ENCODE peak calls at places on chromosomes 4 and X, in five cellular contexts. One of them, this sample, is unnamed.

GRCh38 chr4:54484361-54484760 is 173.4 kb upstream of the KIT start:
- DNase-seq in GM12865: no peak
- DNase-seq in fibroblast of pulmonary artery: no peak
- DNase-seq in AG10803: no peak
- DNase-seq in lower leg skin: no peak
- DNase-seq in this sample: no peak

GRCh38 chr4:129264008-129264657 is 168.2 kb downstream of the C4orf33 start:
- DNase-seq in GM12865: peak
- DNase-seq in fibroblast of pulmonary artery: no peak
- DNase-seq in AG10803: no peak
- DNase-seq in lower leg skin: no peak
- DNase-seq in this sample: no peak

GRCh38 chrX:115892787-115893671 is 277.5 kb upstream of the AGTR2 start:
- DNase-seq in GM12865: peak
- DNase-seq in fibroblast of pulmonary artery: peak
- DNase-seq in AG10803: no peak
- DNase-seq in lower leg skin: peak
- DNase-seq in this sample: peak

GRCh38 chr4:127995776-127996175 is 30.6 kb downstream of the ABHD18 start:
- DNase-seq in GM12865: no peak
- DNase-seq in fibroblast of pulmonary artery: no peak
- DNase-seq in AG10803: peak
- DNase-seq in lower leg skin: no peak
- DNase-seq in this sample: peak

GRCh38 chr4:106893903-106894302 is 142.2 kb downstream of the DKK2 start:
- DNase-seq in GM12865: no peak
- DNase-seq in fibroblast of pulmonary artery: no peak
- DNase-seq in AG10803: peak
- DNase-seq in lower leg skin: peak
- DNase-seq in this sample: no peak

GRCh38 chrX:25810202-25810601 is 327.9 kb upstream of the MAGEB18 start:
- DNase-seq in GM12865: no peak
- DNase-seq in fibroblast of pulmonary artery: peak
- DNase-seq in AG10803: no peak
- DNase-seq in lower leg skin: no peak
- DNase-seq in this sample: peak

GRCh38 chrX:94454606-94455005 is 780.6 kb downstream of the FAM133A start:
- DNase-seq in GM12865: no peak
- DNase-seq in fibroblast of pulmonary artery: no peak
- DNase-seq in AG10803: no peak
- DNase-seq in lower leg skin: no peak
- DNase-seq in this sample: no peak

GRCh38 chr4:801436-802124 is 24.3 kb downstream of the CPLX1 start:
- DNase-seq in GM12865: no peak
- DNase-seq in fibroblast of pulmonary artery: no peak
- DNase-seq in AG10803: no peak
- DNase-seq in lower leg skin: no peak
- DNase-seq in this sample: no peak

GRCh38 chrX:67520671-67521070 is 23.1 kb upstream of the AR start:
- DNase-seq in GM12865: no peak
- DNase-seq in fibroblast of pulmonary artery: no peak
- DNase-seq in AG10803: no peak
- DNase-seq in lower leg skin: no peak
- DNase-seq in this sample: no peak

GRCh38 chrX:55787727-55788126 is 70.2 kb downstream of the RRAGB start:
- DNase-seq in GM12865: no peak
- DNase-seq in fibroblast of pulmonary artery: no peak
- DNase-seq in AG10803: no peak
- DNase-seq in lower leg skin: no peak
- DNase-seq in this sample: no peak

GRCh38 chr4:153467154-153467896 is 1.2 kb downstream of the TMEM131L start:
- DNase-seq in GM12865: peak
- DNase-seq in fibroblast of pulmonary artery: no peak
- DNase-seq in AG10803: no peak
- DNase-seq in lower leg skin: no peak
- DNase-seq in this sample: no peak

GRCh38 chr4:6770581-6771228 is 11.8 kb upstream of the KIAA0232 start:
- DNase-seq in GM12865: no peak
- DNase-seq in fibroblast of pulmonary artery: no peak
- DNase-seq in AG10803: no peak
- DNase-seq in lower leg skin: no peak
- DNase-seq in this sample: no peak

GRCh38 chrX:42714981-42715688 is 62.8 kb downstream of the PPP1R2C start:
- DNase-seq in GM12865: no peak
- DNase-seq in fibroblast of pulmonary artery: no peak
- DNase-seq in AG10803: no peak
- DNase-seq in lower leg skin: no peak
- DNase-seq in this sample: no peak

GRCh38 chr4:9762823-9763475 is 18.5 kb upstream of the DRD5 start:
- DNase-seq in GM12865: peak
- DNase-seq in fibroblast of pulmonary artery: peak
- DNase-seq in AG10803: peak
- DNase-seq in lower leg skin: no peak
- DNase-seq in this sample: peak

GRCh38 chr4:72909461-72909860 is 160.1 kb downstream of the COX18 start:
- DNase-seq in GM12865: no peak
- DNase-seq in fibroblast of pulmonary artery: no peak
- DNase-seq in AG10803: peak
- DNase-seq in lower leg skin: no peak
- DNase-seq in this sample: peak

GRCh38 chrX:103356023-103356798 is at the start of gene TCEAL9:
- DNase-seq in GM12865: peak
- DNase-seq in fibroblast of pulmonary artery: peak
- DNase-seq in AG10803: peak
- DNase-seq in lower leg skin: no peak
- DNase-seq in this sample: peak

GRCh38 chrX:30304866-30305265 is 4.3 kb downstream of the NR0B1 start:
- DNase-seq in GM12865: no peak
- DNase-seq in fibroblast of pulmonary artery: no peak
- DNase-seq in AG10803: no peak
- DNase-seq in lower leg skin: no peak
- DNase-seq in this sample: no peak

GRCh38 chr4:108382751-108383150 is 214.0 kb upstream of the LEF1 start:
- DNase-seq in GM12865: no peak
- DNase-seq in fibroblast of pulmonary artery: no peak
- DNase-seq in AG10803: no peak
- DNase-seq in lower leg skin: no peak
- DNase-seq in this sample: no peak

GRCh38 chrX:141469469-141469868 is 115.1 kb downstream of the SPANXA1 start:
- DNase-seq in GM12865: no peak
- DNase-seq in fibroblast of pulmonary artery: peak
- DNase-seq in AG10803: no peak
- DNase-seq in lower leg skin: no peak
- DNase-seq in this sample: no peak

GRCh38 chr4:19309365-19309764 is 942.3 kb upstream of the SLIT2 start:
- DNase-seq in GM12865: no peak
- DNase-seq in fibroblast of pulmonary artery: peak
- DNase-seq in AG10803: peak
- DNase-seq in lower leg skin: no peak
- DNase-seq in this sample: peak
- TF ChIP-seq CTCF in GM12865: no peak
- TF ChIP-seq CTCF in fibroblast of pulmonary artery: peak
- TF ChIP-seq CTCF in AG10803: peak
- TF ChIP-seq CTCF in lower leg skin: no peak
- TF ChIP-seq CTCF in this sample: peak

GRCh38 chr4:2417196-2417764 is 1.2 kb downstream of the ZFYVE28 start:
- DNase-seq in GM12865: no peak
- DNase-seq in fibroblast of pulmonary artery: no peak
- DNase-seq in AG10803: no peak
- DNase-seq in lower leg skin: no peak
- DNase-seq in this sample: no peak

GRCh38 chr4:2417765-2418651 is at the start of gene ZFYVE28:
- DNase-seq in GM12865: no peak
- DNase-seq in fibroblast of pulmonary artery: peak
- DNase-seq in AG10803: peak
- DNase-seq in lower leg skin: peak
- DNase-seq in this sample: peak

GRCh38 chr4:2416564-2417195 is 1.8 kb downstream of the ZFYVE28 start:
- DNase-seq in GM12865: peak
- DNase-seq in fibroblast of pulmonary artery: peak
- DNase-seq in AG10803: peak
- DNase-seq in lower leg skin: no peak
- DNase-seq in this sample: no peak

GRCh38 chr4:2415213-2415612 is 3.2 kb downstream of the ZFYVE28 start:
- DNase-seq in GM12865: no peak
- DNase-seq in fibroblast of pulmonary artery: no peak
- DNase-seq in AG10803: no peak
- DNase-seq in lower leg skin: no peak
- DNase-seq in this sample: no peak

GRCh38 chr4:2415881-2416563 is 2.4 kb downstream of the ZFYVE28 start:
- DNase-seq in GM12865: no peak
- DNase-seq in fibroblast of pulmonary artery: no peak
- DNase-seq in AG10803: no peak
- DNase-seq in lower leg skin: no peak
- DNase-seq in this sample: no peak
- H3K4me3 ChIP-seq in GM12865: peak
- H3K4me3 ChIP-seq in fibroblast of pulmonary artery: peak
- H3K4me3 ChIP-seq in AG10803: peak
- H3K4me3 ChIP-seq in lower leg skin: no peak
- H3K4me3 ChIP-seq in this sample: peak

DNA sequence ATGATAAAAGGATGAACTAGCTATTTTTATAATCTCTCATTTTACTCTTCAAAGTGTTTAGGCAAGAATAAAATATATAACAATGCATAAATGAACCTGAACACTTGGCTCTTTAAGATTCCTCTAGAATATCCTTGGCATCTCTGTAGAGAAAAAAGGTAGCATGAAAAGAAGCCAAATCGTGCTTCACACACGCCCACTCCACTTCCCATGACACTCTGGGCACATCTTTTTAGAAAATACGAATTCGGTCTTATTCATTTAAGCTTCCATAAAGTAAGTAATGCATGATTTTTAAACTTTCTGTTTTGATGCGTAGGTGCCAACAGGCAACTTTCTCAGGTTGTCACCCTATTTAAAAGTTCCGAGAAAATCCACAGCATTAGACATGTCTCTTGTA is 73.6 kb upstream of the SORBS2 start:
- DNase-seq in GM12865: no peak
- DNase-seq in fibroblast of pulmonary artery: no peak
- DNase-seq in AG10803: no peak
- DNase-seq in lower leg skin: no peak
- DNase-seq in this sample: no peak
- TF ChIP-seq CTCF in GM12865: no peak
- TF ChIP-seq CTCF in fibroblast of pulmonary artery: no peak
- TF ChIP-seq CTCF in AG10803: no peak
- TF ChIP-seq CTCF in lower leg skin: no peak
- TF ChIP-seq CTCF in this sample: no peak

GRCh38 chrX:84363674-84364073 is 138.6 kb downstream of the HDX start:
- DNase-seq in GM12865: no peak
- DNase-seq in fibroblast of pulmonary artery: peak
- DNase-seq in AG10803: peak
- DNase-seq in lower leg skin: no peak
- DNase-seq in this sample: no peak
- H3K4me3 ChIP-seq in GM12865: no peak
- H3K4me3 ChIP-seq in fibroblast of pulmonary artery: peak
- H3K4me3 ChIP-seq in AG10803: peak
- H3K4me3 ChIP-seq in lower leg skin: no peak
- H3K4me3 ChIP-seq in this sample: no peak

DNA sequence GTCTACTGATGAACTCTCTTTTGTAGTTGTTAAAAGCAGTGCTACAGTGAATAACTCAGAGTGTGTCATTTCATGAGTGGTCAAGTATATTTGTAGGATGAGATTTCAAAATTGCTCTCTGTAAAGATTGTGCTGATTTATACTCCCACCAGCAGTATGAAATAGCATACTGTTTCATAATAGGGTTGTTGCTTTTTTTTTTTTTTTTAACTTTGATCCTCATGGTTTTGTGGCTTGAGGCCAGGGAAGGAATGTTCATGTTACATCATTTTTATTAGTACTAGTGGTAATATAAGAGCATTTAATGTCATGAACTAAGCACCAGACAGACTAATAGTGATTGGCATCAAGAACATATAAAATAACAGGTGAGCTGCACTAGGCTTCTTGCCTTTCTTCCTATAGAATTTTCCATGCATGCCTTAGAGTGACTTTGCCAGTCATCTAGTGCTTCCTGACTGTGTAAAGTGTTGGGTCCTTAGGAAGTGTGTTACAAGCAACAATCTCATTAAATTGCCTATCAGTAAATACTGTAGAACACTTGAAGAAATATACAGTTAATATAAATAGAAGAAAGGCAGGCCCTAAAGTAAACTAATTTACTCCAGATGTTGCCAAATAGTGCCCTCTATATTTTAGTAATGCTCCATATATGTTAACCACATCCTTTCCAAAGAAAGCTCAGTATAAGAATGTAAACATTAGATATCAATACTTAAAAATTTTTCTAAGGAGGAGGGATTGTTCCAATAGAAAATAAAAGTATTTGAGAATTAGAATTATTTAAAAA is 38.6 kb upstream of the MSMO1 start:
- DNase-seq in GM12865: no peak
- DNase-seq in fibroblast of pulmonary artery: peak
- DNase-seq in AG10803: peak
- DNase-seq in lower leg skin: no peak
- DNase-seq in this sample: peak
- TF ChIP-seq CTCF in GM12865: no peak
- TF ChIP-seq CTCF in fibroblast of pulmonary artery: no peak
- TF ChIP-seq CTCF in AG10803: no peak
- TF ChIP-seq CTCF in lower leg skin: no peak
- TF ChIP-seq CTCF in this sample: no peak

GRCh38 chr4:142813388-142813787 is 32.7 kb downstream of the INPP4B start:
- DNase-seq in GM12865: no peak
- DNase-seq in fibroblast of pulmonary artery: no peak
- DNase-seq in AG10803: no peak
- DNase-seq in lower leg skin: no peak
- DNase-seq in this sample: no peak

GRCh38 chr4:142815834-142816233 is 30.3 kb downstream of the INPP4B start:
- DNase-seq in GM12865: peak
- DNase-seq in fibroblast of pulmonary artery: peak
- DNase-seq in AG10803: peak
- DNase-seq in lower leg skin: no peak
- DNase-seq in this sample: peak

GRCh38 chr4:142818476-142818875 is 27.6 kb downstream of the INPP4B start:
- DNase-seq in GM12865: no peak
- DNase-seq in fibroblast of pulmonary artery: peak
- DNase-seq in AG10803: no peak
- DNase-seq in lower leg skin: no peak
- DNase-seq in this sample: no peak

GRCh38 chr4:142817442-142817841 is 28.7 kb downstream of the INPP4B start:
- DNase-seq in GM12865: no peak
- DNase-seq in fibroblast of pulmonary artery: peak
- DNase-seq in AG10803: peak
- DNase-seq in lower leg skin: no peak
- DNase-seq in this sample: peak

DNA sequence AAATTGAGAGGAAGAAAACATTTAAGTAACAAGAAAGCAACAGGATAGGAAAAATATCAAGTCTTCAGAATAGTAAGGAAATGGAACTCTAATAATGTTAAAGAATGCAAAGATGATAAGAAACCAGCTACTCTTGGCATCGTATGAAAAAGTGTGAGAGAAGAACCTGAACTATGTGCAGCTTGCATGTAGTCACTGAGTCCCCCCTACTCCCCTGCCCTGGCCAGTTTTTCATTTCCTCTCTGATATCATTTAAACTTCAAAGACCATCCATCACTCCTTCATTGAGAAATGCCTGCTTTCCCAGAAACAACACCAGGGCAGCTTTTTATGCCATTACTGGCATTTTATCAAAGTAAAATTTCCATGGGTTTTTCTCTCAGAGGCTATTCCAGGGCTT is 28.1 kb downstream of the INPP4B start:
- DNase-seq in GM12865: no peak
- DNase-seq in fibroblast of pulmonary artery: peak
- DNase-seq in AG10803: peak
- DNase-seq in lower leg skin: no peak
- DNase-seq in this sample: peak
- H3K4me3 ChIP-seq in GM12865: no peak
- H3K4me3 ChIP-seq in fibroblast of pulmonary artery: peak
- H3K4me3 ChIP-seq in AG10803: peak
- H3K4me3 ChIP-seq in lower leg skin: no peak
- H3K4me3 ChIP-seq in this sample: no peak

This sample was measured in fibroblast of villous mesenchyme.